ENCODE peak calls at places on chromosomes 5 and 9, in four cellular contexts. V is Panc1, J is foreskin fibroblast, Y is IMR-90. T is an unnamed sample.

GRCh38 chr9:105051897-105052296 is 123.9 kb upstream of the ABCA1 start:
- DNase-seq in V (no peak), J (no peak), Y (no peak), T (no peak)

GRCh38 chr5:142275496-142275895 is 49.3 kb downstream of the SPRY4 start:
- DNase-seq in J (no peak), Y (no peak), V (no peak), T (no peak)

GRCh38 chr5:98709681-98710080 is 63.8 kb upstream of the RGMB start:
- DNase-seq in V (no peak), J (no peak), Y (no peak), T (no peak)

GRCh38 chr9:134208981-134209725 is 44.8 kb upstream of the RNU6ATAC start:
- DNase-seq in V (no peak), Y (no peak), J (no peak), T (no peak)

GRCh38 chr5:31470608-31471007 is 61.3 kb downstream of the DROSHA start:
- DNase-seq in J (peak; percentile 83), V (no peak), Y (peak; percentile 54), T (peak; percentile 38)

GRCh38 chr5:83839788-83840187 is 119.1 kb upstream of the HAPLN1 start:
- DNase-seq in Y (no peak), J (no peak), V (no peak), T (no peak)

GRCh38 chr9:104850771-104851170 is 77.2 kb downstream of the ABCA1 start:
- DNase-seq in V (no peak), J (no peak), Y (peak; percentile 36), T (peak; percentile 27)

GRCh38 chr5:135181653-135182052 is 147.6 kb upstream of the PITX1 start:
- DNase-seq in J (no peak), Y (no peak), V (no peak), T (no peak)

GRCh38 chr5:96528816-96529474 is 95.9 kb upstream of the PCSK1 start:
- DNase-seq in Y (no peak), J (no peak), V (no peak), T (no peak)

GRCh38 chr5:66307647-66308257 is 163.7 kb downstream of the SREK1 start:
- DNase-seq in Y (peak; percentile 69), J (peak; percentile 78), V (peak; percentile 46), T (peak; percentile 85)

GRCh38 chr5:163938595-163938994 is 433.2 kb downstream of the MAT2B start:
- DNase-seq in J (no peak), V (no peak), Y (peak; percentile 36), T (peak; percentile 52)

GRCh38 chr9:110650261-110650660 is 18.3 kb upstream of the MUSK start:
- DNase-seq in J (peak; percentile 97), V (no peak), Y (peak; percentile 93), T (peak; percentile 45)

GRCh38 chr5:94374336-94374735 is 244.1 kb downstream of the KIAA0825 start:
- DNase-seq in V (no peak), Y (no peak), J (no peak), T (no peak)

GRCh38 chr5:167578977-167579700 is 712.3 kb upstream of the WWC1 start:
- DNase-seq in V (no peak), J (peak; percentile 9), Y (peak; percentile 59), T (no peak)

DNA sequence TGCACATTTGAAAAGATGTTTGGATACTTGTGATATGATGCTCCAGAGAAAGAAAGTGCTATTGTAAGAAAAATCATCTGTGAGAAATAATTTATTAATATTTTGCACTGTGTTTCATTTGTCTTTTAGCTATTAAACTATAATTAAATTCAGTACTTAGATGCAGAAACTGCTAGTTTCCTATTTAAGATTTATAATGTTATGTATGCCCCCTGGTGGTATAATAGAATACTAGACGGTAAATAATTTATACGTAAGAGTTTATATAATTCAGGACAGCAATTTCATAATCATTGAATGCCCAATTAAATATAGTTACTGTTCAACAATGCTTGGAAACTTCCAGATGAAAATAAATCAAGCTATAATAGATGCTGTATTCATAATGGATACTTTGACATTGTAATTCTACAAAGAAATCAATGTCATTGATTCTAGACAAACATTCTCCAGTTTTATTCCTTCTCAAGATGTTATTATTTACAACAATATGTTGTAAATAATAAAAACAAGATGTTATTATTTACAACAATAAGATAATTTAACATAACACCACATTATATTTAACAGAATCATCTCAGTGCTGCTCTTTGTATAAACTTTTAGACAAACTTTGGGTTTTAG is 101.0 kb downstream of the TMEM232 start:
- DNase-seq in J (peak; percentile 47), Y (peak; percentile 52), V (no peak), T (peak; percentile 56)
- TF ChIP-seq CTCF in J (no peak), Y (peak; percentile 57), V (peak; percentile 22), T (peak; percentile 48)

GRCh38 chr5:150142800-150143724 is 12.6 kb downstream of the PDGFRB start:
- DNase-seq in J (peak; percentile 98), Y (peak; percentile 98), V (peak; percentile 48), T (peak; percentile 95)

GRCh38 chr5:150146235-150146634 is 9.4 kb downstream of the PDGFRB start:
- DNase-seq in Y (no peak), V (no peak), J (no peak), T (no peak)

GRCh38 chr5:150143725-150144058 is 12.0 kb downstream of the PDGFRB start:
- DNase-seq in V (no peak), J (peak; percentile 77), Y (no peak), T (peak; percentile 52)

GRCh38 chr5:150144876-150145275 is 10.8 kb downstream of the PDGFRB start:
- DNase-seq in J (peak; percentile 32), V (no peak), Y (peak; percentile 21), T (no peak)

DNA sequence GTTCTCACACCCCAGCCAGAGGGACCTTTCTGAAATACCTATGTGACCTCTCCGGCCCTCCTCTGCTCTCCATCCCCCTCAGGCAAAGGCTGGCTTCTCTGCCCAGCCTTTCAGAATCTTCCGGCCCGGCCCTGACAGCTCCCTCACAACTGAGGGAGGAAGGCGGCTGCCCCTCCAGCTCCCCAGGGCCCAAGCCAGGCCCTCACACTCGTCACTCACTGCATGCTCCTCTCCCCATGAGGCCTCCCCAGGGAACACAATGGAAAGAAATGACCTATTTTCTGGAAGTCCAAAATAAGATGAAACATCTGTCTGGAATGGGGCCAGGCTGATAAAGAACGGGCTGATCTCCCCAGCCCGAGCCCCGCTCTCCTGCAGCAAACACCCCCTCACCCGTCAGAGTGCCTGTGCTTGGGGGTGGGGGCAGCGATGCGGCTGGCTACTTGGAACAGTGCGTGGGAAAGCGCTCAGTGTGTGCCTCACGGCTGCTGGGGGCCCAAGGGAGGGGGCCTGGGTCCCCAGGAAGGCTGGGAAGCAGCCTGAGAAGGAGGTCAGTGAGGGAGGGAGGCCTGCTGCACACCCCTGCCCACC is 11.3 kb downstream of the PDGFRB start:
- DNase-seq in Y (peak; percentile 86), J (peak; percentile 89), V (no peak), T (peak; percentile 90)
- H3K4me3 ChIP-seq in Y (no peak overlapping the region), J (peak overlapping the region; percentile 47), V (no peak overlapping the region), T (peak overlapping the region; percentile 24)

GRCh38 chr9:93871286-93871685 is 83.9 kb downstream of the BARX1 start:
- DNase-seq in V (no peak), Y (no peak), J (no peak), T (no peak)
- TF ChIP-seq CTCF in V (no peak), Y (no peak), J (no peak), T (no peak)

GRCh38 chr9:129556576-129557191 is 64.2 kb downstream of the C9orf50 start:
- DNase-seq in V (no peak), Y (no peak), J (no peak), T (peak; percentile 36)
- H3K4me3 ChIP-seq in V (no peak overlapping the region), Y (no peak overlapping the region), J (no peak overlapping the region), T (no peak overlapping the region)

GRCh38 chr9:92224177-92224576 is 69.3 kb downstream of the IARS1 start:
- DNase-seq in Y (no peak), V (no peak), J (no peak), T (no peak)
- TF ChIP-seq CTCF in Y (no peak), V (no peak), J (no peak), T (no peak)

GRCh38 chr9:136665704-136666363 is 3.1 kb downstream of the EGFL7 start:
- DNase-seq in V (no peak), J (no peak), Y (no peak), T (no peak)
- H3K4me3 ChIP-seq in V (peak overlapping the region; percentile 40), J (no peak overlapping the region), Y (peak overlapping the region; percentile 50), T (peak overlapping the region; percentile 39)

DNA sequence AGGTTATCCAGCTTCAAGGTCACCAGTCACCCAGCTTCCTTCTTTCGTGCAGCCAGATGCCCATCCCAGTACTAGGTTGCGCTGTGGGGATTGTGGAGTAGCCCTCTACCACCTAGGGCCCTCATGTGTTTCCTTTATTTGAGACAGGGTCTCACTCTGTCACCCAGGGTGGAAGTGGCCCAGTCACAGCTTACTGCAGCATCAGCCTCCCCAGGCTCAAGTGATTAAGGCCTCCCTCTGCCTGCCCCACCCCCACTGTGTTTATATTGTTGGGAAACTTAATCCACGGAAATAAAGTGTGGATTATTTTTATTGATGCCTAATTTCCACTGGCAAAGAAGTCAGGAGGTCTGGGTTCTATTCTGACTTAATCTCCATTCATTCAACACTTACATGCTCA is 4.3 kb downstream of the IL17B start:
- DNase-seq in Y (no peak), J (no peak), V (no peak), T (no peak)
- TF ChIP-seq CTCF in Y (no peak), J (no peak), V (no peak), T (no peak)

DNA sequence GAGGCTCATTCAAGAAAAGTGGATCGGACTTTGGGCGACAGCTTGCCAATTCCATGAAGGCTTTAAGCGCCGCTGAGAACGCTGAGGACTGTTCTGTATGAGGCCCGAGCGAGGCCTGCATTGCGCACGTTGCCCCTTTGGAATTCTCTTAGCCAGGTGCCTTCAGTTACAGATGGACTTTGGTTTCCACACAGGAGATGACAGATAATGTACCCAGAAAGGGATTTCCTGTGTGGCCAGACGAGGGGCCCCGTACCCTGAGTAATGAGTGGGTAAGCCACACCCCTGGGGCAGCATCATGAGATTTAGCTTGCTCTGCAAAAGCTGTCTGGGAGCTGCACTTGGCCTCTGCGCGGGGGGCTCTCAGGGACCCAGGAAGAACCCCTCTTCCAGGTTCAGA is 179.9 kb downstream of the OLFM1 start:
- DNase-seq in J (no peak), V (no peak), Y (no peak), T (no peak)
- H3K4me3 ChIP-seq in J (no peak overlapping the region), V (no peak overlapping the region), Y (no peak overlapping the region), T (no peak overlapping the region)